ENCODE peak calls at places on chromosomes 5 and 9, in seven cellular contexts. Y is HuH-7.5; Z is activated T-cell treated with anti-CD3 and anti-CD28 coated beads, Interleukin-2, amount 50 U/mL, for 72 hours; V is HS-27A; K is CD8-positive, alpha-beta memory T cell; D is stimulated activated CD4-positive, alpha-beta T cell treated with anti-CD3 and anti-CD28 coated beads, Interleukin-2, amount 100 ng/mL, for 24 hours; X is stomach. U is an unnamed sample.

GRCh38 chr9:29697011-29697410 is 2123.7 kb upstream of the C9orf72 start:
- DNase-seq in Y (no peak), D (no peak), V (no peak), X (no peak), Z (no peak), K (no peak), U (no peak)

GRCh38 chr5:10590226-10591047 is 26.6 kb downstream of the ANKRD33B start:
- DNase-seq in V (no peak), Z (no peak), K (no peak), Y (no peak), X (no peak), D (no peak), U (peak)

GRCh38 chr5:72160299-72160698 is 53.0 kb downstream of the MAP1B start:
- DNase-seq in K (no peak), V (no peak), Y (no peak), D (no peak), X (no peak), Z (no peak), U (no peak)

GRCh38 chr5:96868603-96869371 is 7.5 kb upstream of the ERAP2 start:
- DNase-seq in D (no peak), K (no peak), Y (no peak), X (no peak), V (no peak), Z (peak), U (no peak)

GRCh38 chr5:109479260-109479860 is 69.6 kb upstream of the PJA2 start:
- DNase-seq in Y (no peak), K (no peak), V (no peak), X (no peak), D (no peak), Z (no peak), U (no peak)

GRCh38 chr5:80871541-80871961 is 88.6 kb upstream of the RASGRF2 start:
- DNase-seq in K (no peak), Z (peak), V (peak), D (peak), Y (no peak), X (no peak), U (peak)

GRCh38 chr5:134079748-134080581 is 34.5 kb upstream of the TCF7 start:
- DNase-seq in D (peak), Y (no peak), X (no peak), K (no peak), V (no peak), Z (peak), U (no peak)

GRCh38 chr5:171494452-171495121 is 75.1 kb downstream of the FGF18 start:
- DNase-seq in Z (no peak), D (no peak), Y (no peak), V (no peak), X (no peak), K (no peak), U (no peak)

U was measured in Caco-2.